ENCODE peak calls at places on chromosomes 13 and 19, in eight cellular contexts. One of them, this sample, is unnamed.

GRCh38 chr19:7748756-7749155 is 1.4 kb upstream of the CD209 start:
- DNase-seq in mucosa of gallbladder: no peak
- DNase-seq in AG08396: no peak
- DNase-seq in GOT3: no peak
- DNase-seq in amygdala: no peak
- DNase-seq in stimulated activated CD4-positive, alpha-beta T cell treated with anti-CD3 and anti-CD28 coated beads, Interleukin-1b, Interleukin-23, amount 100 ng/mL, for 1 hour: no peak
- DNase-seq in Right ventricle myocardium superior: no peak
- DNase-seq in stimulated activated CD8-positive, alpha-beta memory T cell treated with anti-CD3 and anti-CD28 coated beads, Interleukin-15, amount 100 ng/mL, for 1 hour: no peak
- DNase-seq in this sample: no peak

GRCh38 chr13:45826741-45827140 is 24.8 kb downstream of the SIAH3 start:
- DNase-seq in mucosa of gallbladder: no peak
- DNase-seq in AG08396: no peak
- DNase-seq in GOT3: no peak
- DNase-seq in amygdala: no peak
- DNase-seq in stimulated activated CD4-positive, alpha-beta T cell treated with anti-CD3 and anti-CD28 coated beads, Interleukin-1b, Interleukin-23, amount 100 ng/mL, for 1 hour: no peak
- DNase-seq in Right ventricle myocardium superior: no peak
- DNase-seq in stimulated activated CD8-positive, alpha-beta memory T cell treated with anti-CD3 and anti-CD28 coated beads, Interleukin-15, amount 100 ng/mL, for 1 hour: no peak
- DNase-seq in this sample: no peak

GRCh38 chr13:23921451-23921888 is 24.2 kb upstream of the C1QTNF9B start:
- DNase-seq in mucosa of gallbladder: no peak
- DNase-seq in AG08396: peak
- DNase-seq in GOT3: no peak
- DNase-seq in amygdala: no peak
- DNase-seq in stimulated activated CD4-positive, alpha-beta T cell treated with anti-CD3 and anti-CD28 coated beads, Interleukin-1b, Interleukin-23, amount 100 ng/mL, for 1 hour: no peak
- DNase-seq in Right ventricle myocardium superior: no peak
- DNase-seq in stimulated activated CD8-positive, alpha-beta memory T cell treated with anti-CD3 and anti-CD28 coated beads, Interleukin-15, amount 100 ng/mL, for 1 hour: no peak
- DNase-seq in this sample: no peak

GRCh38 chr13:30862707-30863106 is 43.4 kb upstream of the MEDAG start:
- DNase-seq in mucosa of gallbladder: no peak
- DNase-seq in AG08396: no peak
- DNase-seq in GOT3: no peak
- DNase-seq in amygdala: no peak
- DNase-seq in stimulated activated CD4-positive, alpha-beta T cell treated with anti-CD3 and anti-CD28 coated beads, Interleukin-1b, Interleukin-23, amount 100 ng/mL, for 1 hour: no peak
- DNase-seq in Right ventricle myocardium superior: peak
- DNase-seq in stimulated activated CD8-positive, alpha-beta memory T cell treated with anti-CD3 and anti-CD28 coated beads, Interleukin-15, amount 100 ng/mL, for 1 hour: no peak
- DNase-seq in this sample: no peak

GRCh38 chr13:79258489-79258888 is 147.6 kb downstream of the RBM26 start:
- DNase-seq in mucosa of gallbladder: no peak
- DNase-seq in AG08396: no peak
- DNase-seq in GOT3: no peak
- DNase-seq in amygdala: no peak
- DNase-seq in stimulated activated CD4-positive, alpha-beta T cell treated with anti-CD3 and anti-CD28 coated beads, Interleukin-1b, Interleukin-23, amount 100 ng/mL, for 1 hour: no peak
- DNase-seq in Right ventricle myocardium superior: no peak
- DNase-seq in stimulated activated CD8-positive, alpha-beta memory T cell treated with anti-CD3 and anti-CD28 coated beads, Interleukin-15, amount 100 ng/mL, for 1 hour: no peak
- DNase-seq in this sample: no peak

GRCh38 chr19:17246681-17247425 is 1.1 kb upstream of the NR2F6 start:
- DNase-seq in mucosa of gallbladder: peak
- DNase-seq in AG08396: no peak
- DNase-seq in GOT3: no peak
- DNase-seq in amygdala: no peak
- DNase-seq in stimulated activated CD4-positive, alpha-beta T cell treated with anti-CD3 and anti-CD28 coated beads, Interleukin-1b, Interleukin-23, amount 100 ng/mL, for 1 hour: no peak
- DNase-seq in Right ventricle myocardium superior: no peak
- DNase-seq in stimulated activated CD8-positive, alpha-beta memory T cell treated with anti-CD3 and anti-CD28 coated beads, Interleukin-15, amount 100 ng/mL, for 1 hour: no peak
- DNase-seq in this sample: no peak

GRCh38 chr13:40563350-40564125 is 102.9 kb downstream of the FOXO1 start:
- DNase-seq in mucosa of gallbladder: no peak
- DNase-seq in AG08396: no peak
- DNase-seq in GOT3: no peak
- DNase-seq in amygdala: no peak
- DNase-seq in stimulated activated CD4-positive, alpha-beta T cell treated with anti-CD3 and anti-CD28 coated beads, Interleukin-1b, Interleukin-23, amount 100 ng/mL, for 1 hour: no peak
- DNase-seq in Right ventricle myocardium superior: no peak
- DNase-seq in stimulated activated CD8-positive, alpha-beta memory T cell treated with anti-CD3 and anti-CD28 coated beads, Interleukin-15, amount 100 ng/mL, for 1 hour: no peak
- DNase-seq in this sample: no peak

GRCh38 chr13:39148513-39148961 is 110.3 kb downstream of the NHLRC3 start:
- DNase-seq in mucosa of gallbladder: no peak
- DNase-seq in AG08396: peak
- DNase-seq in GOT3: no peak
- DNase-seq in amygdala: no peak
- DNase-seq in stimulated activated CD4-positive, alpha-beta T cell treated with anti-CD3 and anti-CD28 coated beads, Interleukin-1b, Interleukin-23, amount 100 ng/mL, for 1 hour: no peak
- DNase-seq in Right ventricle myocardium superior: no peak
- DNase-seq in stimulated activated CD8-positive, alpha-beta memory T cell treated with anti-CD3 and anti-CD28 coated beads, Interleukin-15, amount 100 ng/mL, for 1 hour: no peak
- DNase-seq in this sample: no peak